ENCODE peak calls at places on chromosome 14, in four cellular contexts. Y is astrocyte of the hippocampus, U is fibroblast of lung, S is T1000. G is an unnamed sample.

GRCh38 chr14:95231966-95232365 is 74.6 kb upstream of the DICER1 start:
- DNase-seq in Y (no peak), U (no peak), S (no peak), G (no peak)

GRCh38 chr14:100530270-100531072 is 56.7 kb downstream of the BEGAIN start:
- DNase-seq in Y (no peak), U (no peak), S (no peak), G (peak; percentile 64)

GRCh38 chr14:93950948-93951668 is 24.0 kb downstream of the FAM181A start:
- DNase-seq in Y (no peak), U (no peak), S (no peak), G (no peak)

GRCh38 chr14:82806016-82806415 is 1272.4 kb upstream of the SEL1L start:
- DNase-seq in Y (no peak), U (no peak), S (no peak), G (no peak)

GRCh38 chr14:29898470-29898869 is 29.2 kb downstream of the PRKD1 start:
- DNase-seq in Y (no peak), U (no peak), S (no peak), G (no peak)

GRCh38 chr14:69090187-69090789 is 62.6 kb downstream of the DCAF5 start:
- DNase-seq in Y (peak; percentile 61), U (peak; percentile 54), S (no peak), G (no peak)

GRCh38 chr14:20855652-20856291 is 35.4 kb upstream of the RNASE3 start:
- DNase-seq in Y (peak; percentile 61), U (peak; percentile 55), S (no peak), G (no peak)

GRCh38 chr14:87712386-87713113 is 280.4 kb downstream of the GALC start:
- DNase-seq in Y (no peak), U (no peak), S (no peak), G (no peak)

GRCh38 chr14:99136047-99136400 is 136.0 kb downstream of the BCL11B start:
- DNase-seq in Y (no peak), U (no peak), S (no peak), G (no peak)

GRCh38 chr14:103748539-103748867 is 32.9 kb downstream of the ZFYVE21 start:
- DNase-seq in Y (no peak), U (no peak), S (no peak), G (no peak)

GRCh38 chr14:23286904-23287479 is 1.1 kb upstream of the HOMEZ start:
- DNase-seq in Y (no peak), U (no peak), S (no peak), G (peak; percentile 64)

GRCh38 chr14:70027785-70028428 is 148.7 kb downstream of the SMOC1 start:
- DNase-seq in Y (peak; percentile 75), U (peak; percentile 47), S (no peak), G (peak; percentile 94)

GRCh38 chr14:34023824-34024767 is 73.2 kb upstream of the EGLN3 start:
- DNase-seq in Y (no peak), U (no peak), S (no peak), G (no peak)

GRCh38 chr14:65222434-65222833 is 120.1 kb upstream of the MAX start:
- DNase-seq in Y (peak; percentile 71), U (peak; percentile 73), S (peak; percentile 21), G (no peak)

GRCh38 chr14:77106666-77107065 is 8.6 kb downstream of the CIPC start:
- DNase-seq in Y (no peak), U (no peak), S (no peak), G (no peak)

GRCh38 chr14:104891121-104891551 is 26.1 kb downstream of the CEP170B start:
- DNase-seq in Y (no peak), U (no peak), S (no peak), G (no peak)

GRCh38 chr14:73026243-73026844 is 562 bp downstream of the ZFYVE1 start:
- DNase-seq in Y (peak; percentile 9), U (no peak), S (no peak), G (no peak)

G was measured in posterior vena cava.